ENCODE peak calls at places on chromosomes 2 and 18, in eight cellular contexts. Y, R, L, N, S, C, U and G are unnamed samples.

GRCh38 chr18:60246606-60247005 is 126.0 kb downstream of the MC4R start:
- DNase-seq in Y (no peak), R (no peak), L (no peak), N (no peak), S (no peak), C (peak; percentile 75), U (no peak), G (no peak)

GRCh38 chr2:12502759-12503158 is 214.0 kb upstream of the TRIB2 start:
- DNase-seq in Y (no peak), R (peak; percentile 14), L (no peak), N (no peak), S (no peak), C (peak; percentile 49), U (no peak), G (peak; percentile 46)

GRCh38 chr18:25561923-25562322 is 210.0 kb upstream of the ZNF521 start:
- DNase-seq in Y (no peak), R (no peak), L (peak; percentile 11), N (peak; percentile 3), S (no peak), C (peak; percentile 76), U (no peak), G (peak; percentile 40)

GRCh38 chr2:127047054-127047453 is 59.9 kb downstream of the BIN1 start:
- DNase-seq in Y (no peak), R (no peak), L (no peak), N (no peak), S (no peak), C (no peak), U (peak; percentile 21), G (no peak)

GRCh38 chr2:190882327-190882766 is 1.7 kb downstream of the GLS start:
- DNase-seq in Y (no peak), R (no peak), L (no peak), N (no peak), S (no peak), C (peak; percentile 84), U (no peak), G (no peak)

GRCh38 chr2:26475037-26475436 is 2.9 kb downstream of the OTOF start:
- DNase-seq in Y (no peak), R (no peak), L (no peak), N (no peak), S (no peak), C (no peak), U (no peak), G (no peak)

GRCh38 chr2:187206071-187206470 is 242.0 kb downstream of the CALCRL start:
- DNase-seq in Y (no peak), R (no peak), L (no peak), N (no peak), S (no peak), C (no peak), U (no peak), G (no peak)

GRCh38 chr2:38376346-38376682 is 759 bp downstream of the ATL2 start:
- DNase-seq in Y (no peak), R (no peak), L (no peak), N (peak; percentile 35), S (peak; percentile 27), C (peak; percentile 79), U (peak; percentile 49), G (peak; percentile 48)

GRCh38 chr2:39881494-39881893 is 102.4 kb upstream of the THUMPD2 start:
- DNase-seq in Y (no peak), R (no peak), L (no peak), N (no peak), S (no peak), C (no peak), U (no peak), G (no peak)

GRCh38 chr2:5839563-5839962 is 147.4 kb downstream of the SOX11 start:
- DNase-seq in Y (no peak), R (no peak), L (no peak), N (no peak), S (no peak), C (no peak), U (no peak), G (no peak)

GRCh38 chr2:43519711-43520221 is 76.1 kb downstream of the THADA start:
- DNase-seq in Y (no peak), R (no peak), L (no peak), N (peak; percentile 77), S (no peak), C (peak; percentile 59), U (peak; percentile 45), G (peak; percentile 82)